ENCODE peak calls at places on chromosomes 12 and 14, in eight cellular contexts. One of them, this sample, is unnamed.

GRCh38 chr14:49401373-49401772 is 184.8 kb downstream of the RPS29 start:
- DNase-seq in NCI-H524: no peak
- DNase-seq in cardiac septum: no peak
- DNase-seq in HS-5: no peak
- DNase-seq in sciatic nerve: no peak
- DNase-seq in nucleus accumbens: no peak
- DNase-seq in stimulated activated CD4-positive, alpha-beta T cell treated with anti-CD3 and anti-CD28 coated beads, Interleukin-2, amount 100 ng/mL, for 24 hours: no peak
- DNase-seq in activated CD4-positive, alpha-beta T cell treated with anti-CD3 and anti-CD28 coated beads, Interleukin-2, amount 50 U/mL, for 1 hour: no peak
- DNase-seq in this sample: no peak

GRCh38 chr12:52260351-52261210 is 13.9 kb upstream of the KRT86 start:
- DNase-seq in NCI-H524: peak
- DNase-seq in nucleus accumbens: no peak
- DNase-seq in cardiac septum: no peak
- DNase-seq in stimulated activated CD4-positive, alpha-beta T cell treated with anti-CD3 and anti-CD28 coated beads, Interleukin-2, amount 100 ng/mL, for 24 hours: no peak
- DNase-seq in sciatic nerve: no peak
- DNase-seq in HS-5: no peak
- DNase-seq in activated CD4-positive, alpha-beta T cell treated with anti-CD3 and anti-CD28 coated beads, Interleukin-2, amount 50 U/mL, for 1 hour: no peak
- DNase-seq in this sample: no peak

GRCh38 chr12:123164222-123164621 is 13.3 kb upstream of the PITPNM2 start:
- DNase-seq in cardiac septum: no peak
- DNase-seq in NCI-H524: no peak
- DNase-seq in stimulated activated CD4-positive, alpha-beta T cell treated with anti-CD3 and anti-CD28 coated beads, Interleukin-2, amount 100 ng/mL, for 24 hours: no peak
- DNase-seq in nucleus accumbens: no peak
- DNase-seq in activated CD4-positive, alpha-beta T cell treated with anti-CD3 and anti-CD28 coated beads, Interleukin-2, amount 50 U/mL, for 1 hour: no peak
- DNase-seq in HS-5: no peak
- DNase-seq in sciatic nerve: no peak
- DNase-seq in this sample: no peak

GRCh38 chr12:13486794-13487193 is 290.3 kb downstream of the EMP1 start:
- DNase-seq in stimulated activated CD4-positive, alpha-beta T cell treated with anti-CD3 and anti-CD28 coated beads, Interleukin-2, amount 100 ng/mL, for 24 hours: no peak
- DNase-seq in activated CD4-positive, alpha-beta T cell treated with anti-CD3 and anti-CD28 coated beads, Interleukin-2, amount 50 U/mL, for 1 hour: no peak
- DNase-seq in nucleus accumbens: no peak
- DNase-seq in NCI-H524: no peak
- DNase-seq in sciatic nerve: no peak
- DNase-seq in cardiac septum: no peak
- DNase-seq in HS-5: no peak
- DNase-seq in this sample: no peak

GRCh38 chr14:99552021-99552553 is 51.9 kb downstream of the CCDC85C start:
- DNase-seq in HS-5: no peak
- DNase-seq in activated CD4-positive, alpha-beta T cell treated with anti-CD3 and anti-CD28 coated beads, Interleukin-2, amount 50 U/mL, for 1 hour: no peak
- DNase-seq in sciatic nerve: no peak
- DNase-seq in NCI-H524: no peak
- DNase-seq in nucleus accumbens: no peak
- DNase-seq in cardiac septum: no peak
- DNase-seq in stimulated activated CD4-positive, alpha-beta T cell treated with anti-CD3 and anti-CD28 coated beads, Interleukin-2, amount 100 ng/mL, for 24 hours: no peak
- DNase-seq in this sample: no peak

GRCh38 chr14:69226178-69226577 is 33.8 kb upstream of the GALNT16 start:
- DNase-seq in cardiac septum: no peak
- DNase-seq in stimulated activated CD4-positive, alpha-beta T cell treated with anti-CD3 and anti-CD28 coated beads, Interleukin-2, amount 100 ng/mL, for 24 hours: no peak
- DNase-seq in sciatic nerve: no peak
- DNase-seq in activated CD4-positive, alpha-beta T cell treated with anti-CD3 and anti-CD28 coated beads, Interleukin-2, amount 50 U/mL, for 1 hour: no peak
- DNase-seq in HS-5: no peak
- DNase-seq in nucleus accumbens: no peak
- DNase-seq in NCI-H524: no peak
- DNase-seq in this sample: no peak

GRCh38 chr14:102659797-102660196 is 67.3 kb downstream of the RCOR1 start:
- DNase-seq in activated CD4-positive, alpha-beta T cell treated with anti-CD3 and anti-CD28 coated beads, Interleukin-2, amount 50 U/mL, for 1 hour: no peak
- DNase-seq in NCI-H524: no peak
- DNase-seq in nucleus accumbens: no peak
- DNase-seq in cardiac septum: no peak
- DNase-seq in sciatic nerve: no peak
- DNase-seq in stimulated activated CD4-positive, alpha-beta T cell treated with anti-CD3 and anti-CD28 coated beads, Interleukin-2, amount 100 ng/mL, for 24 hours: no peak
- DNase-seq in HS-5: peak
- DNase-seq in this sample: no peak

GRCh38 chr14:54805521-54806322 is 96.9 kb downstream of the GCH1 start:
- DNase-seq in activated CD4-positive, alpha-beta T cell treated with anti-CD3 and anti-CD28 coated beads, Interleukin-2, amount 50 U/mL, for 1 hour: peak
- DNase-seq in nucleus accumbens: peak
- DNase-seq in NCI-H524: peak
- DNase-seq in sciatic nerve: peak
- DNase-seq in stimulated activated CD4-positive, alpha-beta T cell treated with anti-CD3 and anti-CD28 coated beads, Interleukin-2, amount 100 ng/mL, for 24 hours: peak
- DNase-seq in cardiac septum: peak
- DNase-seq in HS-5: peak
- DNase-seq in this sample: peak

GRCh38 chr14:89618309-89618708 is 201.3 kb upstream of the FOXN3 start:
- DNase-seq in activated CD4-positive, alpha-beta T cell treated with anti-CD3 and anti-CD28 coated beads, Interleukin-2, amount 50 U/mL, for 1 hour: no peak
- DNase-seq in cardiac septum: no peak
- DNase-seq in stimulated activated CD4-positive, alpha-beta T cell treated with anti-CD3 and anti-CD28 coated beads, Interleukin-2, amount 100 ng/mL, for 24 hours: no peak
- DNase-seq in sciatic nerve: no peak
- DNase-seq in nucleus accumbens: no peak
- DNase-seq in HS-5: no peak
- DNase-seq in NCI-H524: no peak
- DNase-seq in this sample: no peak

GRCh38 chr14:35814371-35815005 is 5.4 kb upstream of the RALGAPA1 start:
- DNase-seq in cardiac septum: no peak
- DNase-seq in sciatic nerve: peak
- DNase-seq in nucleus accumbens: no peak
- DNase-seq in activated CD4-positive, alpha-beta T cell treated with anti-CD3 and anti-CD28 coated beads, Interleukin-2, amount 50 U/mL, for 1 hour: peak
- DNase-seq in HS-5: no peak
- DNase-seq in NCI-H524: peak
- DNase-seq in stimulated activated CD4-positive, alpha-beta T cell treated with anti-CD3 and anti-CD28 coated beads, Interleukin-2, amount 100 ng/mL, for 24 hours: peak
- DNase-seq in this sample: no peak

GRCh38 chr12:70317781-70318180 is 48.3 kb upstream of the KCNMB4 start:
- DNase-seq in sciatic nerve: no peak
- DNase-seq in nucleus accumbens: no peak
- DNase-seq in stimulated activated CD4-positive, alpha-beta T cell treated with anti-CD3 and anti-CD28 coated beads, Interleukin-2, amount 100 ng/mL, for 24 hours: no peak
- DNase-seq in NCI-H524: no peak
- DNase-seq in cardiac septum: no peak
- DNase-seq in HS-5: no peak
- DNase-seq in activated CD4-positive, alpha-beta T cell treated with anti-CD3 and anti-CD28 coated beads, Interleukin-2, amount 50 U/mL, for 1 hour: no peak
- DNase-seq in this sample: no peak

GRCh38 chr12:91538418-91538817 is 355.8 kb upstream of the DCN start:
- DNase-seq in activated CD4-positive, alpha-beta T cell treated with anti-CD3 and anti-CD28 coated beads, Interleukin-2, amount 50 U/mL, for 1 hour: no peak
- DNase-seq in HS-5: no peak
- DNase-seq in NCI-H524: no peak
- DNase-seq in sciatic nerve: no peak
- DNase-seq in nucleus accumbens: no peak
- DNase-seq in stimulated activated CD4-positive, alpha-beta T cell treated with anti-CD3 and anti-CD28 coated beads, Interleukin-2, amount 100 ng/mL, for 24 hours: no peak
- DNase-seq in cardiac septum: no peak
- DNase-seq in this sample: no peak

GRCh38 chr12:106113446-106114083 is 25.2 kb downstream of the NUAK1 start:
- DNase-seq in NCI-H524: no peak
- DNase-seq in activated CD4-positive, alpha-beta T cell treated with anti-CD3 and anti-CD28 coated beads, Interleukin-2, amount 50 U/mL, for 1 hour: no peak
- DNase-seq in cardiac septum: no peak
- DNase-seq in stimulated activated CD4-positive, alpha-beta T cell treated with anti-CD3 and anti-CD28 coated beads, Interleukin-2, amount 100 ng/mL, for 24 hours: no peak
- DNase-seq in nucleus accumbens: no peak
- DNase-seq in sciatic nerve: no peak
- DNase-seq in HS-5: no peak
- DNase-seq in this sample: no peak

GRCh38 chr14:62409909-62410308 is 635.3 kb downstream of the KCNH5 start:
- DNase-seq in nucleus accumbens: no peak
- DNase-seq in HS-5: peak
- DNase-seq in stimulated activated CD4-positive, alpha-beta T cell treated with anti-CD3 and anti-CD28 coated beads, Interleukin-2, amount 100 ng/mL, for 24 hours: no peak
- DNase-seq in NCI-H524: no peak
- DNase-seq in activated CD4-positive, alpha-beta T cell treated with anti-CD3 and anti-CD28 coated beads, Interleukin-2, amount 50 U/mL, for 1 hour: no peak
- DNase-seq in sciatic nerve: no peak
- DNase-seq in cardiac septum: no peak
- DNase-seq in this sample: peak

GRCh38 chr12:20455001-20455706 is 86.8 kb downstream of the PDE3A start:
- DNase-seq in nucleus accumbens: no peak
- DNase-seq in HS-5: no peak
- DNase-seq in stimulated activated CD4-positive, alpha-beta T cell treated with anti-CD3 and anti-CD28 coated beads, Interleukin-2, amount 100 ng/mL, for 24 hours: no peak
- DNase-seq in NCI-H524: no peak
- DNase-seq in cardiac septum: no peak
- DNase-seq in sciatic nerve: no peak
- DNase-seq in activated CD4-positive, alpha-beta T cell treated with anti-CD3 and anti-CD28 coated beads, Interleukin-2, amount 50 U/mL, for 1 hour: no peak
- DNase-seq in this sample: no peak

GRCh38 chr12:20188930-20189653 is 179.2 kb upstream of the PDE3A start:
- DNase-seq in sciatic nerve: no peak
- DNase-seq in activated CD4-positive, alpha-beta T cell treated with anti-CD3 and anti-CD28 coated beads, Interleukin-2, amount 50 U/mL, for 1 hour: no peak
- DNase-seq in HS-5: no peak
- DNase-seq in NCI-H524: no peak
- DNase-seq in stimulated activated CD4-positive, alpha-beta T cell treated with anti-CD3 and anti-CD28 coated beads, Interleukin-2, amount 100 ng/mL, for 24 hours: no peak
- DNase-seq in cardiac septum: no peak
- DNase-seq in nucleus accumbens: no peak
- DNase-seq in this sample: no peak

GRCh38 chr14:101560534-101561113 is 671 bp upstream of the DIO3 start:
- DNase-seq in NCI-H524: no peak
- DNase-seq in nucleus accumbens: no peak
- DNase-seq in stimulated activated CD4-positive, alpha-beta T cell treated with anti-CD3 and anti-CD28 coated beads, Interleukin-2, amount 100 ng/mL, for 24 hours: no peak
- DNase-seq in HS-5: no peak
- DNase-seq in cardiac septum: no peak
- DNase-seq in sciatic nerve: no peak
- DNase-seq in activated CD4-positive, alpha-beta T cell treated with anti-CD3 and anti-CD28 coated beads, Interleukin-2, amount 50 U/mL, for 1 hour: no peak
- DNase-seq in this sample: no peak

GRCh38 chr12:117360551-117361311 is 695 bp downstream of the NOS1 start:
- DNase-seq in cardiac septum: peak
- DNase-seq in nucleus accumbens: no peak
- DNase-seq in activated CD4-positive, alpha-beta T cell treated with anti-CD3 and anti-CD28 coated beads, Interleukin-2, amount 50 U/mL, for 1 hour: no peak
- DNase-seq in stimulated activated CD4-positive, alpha-beta T cell treated with anti-CD3 and anti-CD28 coated beads, Interleukin-2, amount 100 ng/mL, for 24 hours: no peak
- DNase-seq in sciatic nerve: peak
- DNase-seq in HS-5: no peak
- DNase-seq in NCI-H524: no peak
- DNase-seq in this sample: no peak

This sample was measured in non-pigmented ciliary epithelial cell.